ENCODE peak calls at places on chromosomes 4 and X, in seven cellular contexts. V is T-helper 22 cell; J is kidney tubule cell; O is omental fat pad; M is CD4-positive, alpha-beta T cell; T is ureter; B is A549. G is an unnamed sample.

GRCh38 chr4:139453041-139453370 is 915 bp upstream of the RAB33B start:
- DNase-seq in V (peak), M (peak), T (no peak), B (peak), O (no peak), J (peak), G (no peak)

GRCh38 chrX:30212172-30212571 is 3.2 kb upstream of the MAGEB2 start:
- DNase-seq in M (no peak), T (no peak), V (no peak), B (no peak), J (no peak), O (no peak), G (no peak)

GRCh38 chr4:1198070-1198844 is 25.9 kb upstream of the SPON2 start:
- DNase-seq in T (no peak), O (peak), B (no peak), J (peak), M (no peak), V (no peak), G (peak)

GRCh38 chrX:133726211-133726630 is 259.2 kb downstream of the GPC3 start:
- DNase-seq in M (no peak), J (peak), V (no peak), T (no peak), B (peak), O (no peak), G (no peak)

GRCh38 chr4:122922877-122923511 is 597 bp upstream of the NUDT6 start:
- DNase-seq in J (peak), M (peak), V (peak), O (peak), B (peak), T (peak), G (no peak)

GRCh38 chr4:48024522-48024921 is 8.0 kb downstream of the NIPAL1 start:
- DNase-seq in T (no peak), J (no peak), O (no peak), V (no peak), M (no peak), B (no peak), G (no peak)

GRCh38 chr4:140150636-140150885 is 3.4 kb downstream of the MAML3 start:
- DNase-seq in M (no peak), T (peak), B (no peak), J (no peak), O (peak), V (no peak), G (peak)

GRCh38 chr4:60450054-60450453 is 750.1 kb upstream of the ADGRL3 start:
- DNase-seq in M (no peak), V (no peak), O (no peak), T (no peak), B (no peak), J (no peak), G (no peak)

GRCh38 chr4:156999175-156999517 is 27.5 kb upstream of the PDGFC start:
- DNase-seq in T (peak), V (no peak), M (no peak), B (peak), O (no peak), J (peak), G (no peak)

GRCh38 chr4:23062188-23062587 is 369.5 kb downstream of the GBA3 start:
- DNase-seq in B (no peak), V (no peak), M (no peak), T (no peak), J (no peak), O (no peak), G (no peak)

GRCh38 chr4:75107703-75108612 is 175.0 kb downstream of the PARM1 start:
- DNase-seq in O (no peak), J (no peak), V (no peak), T (no peak), B (no peak), M (no peak), G (no peak)

G was measured in ascending aorta.